ENCODE peak calls at places on chromosomes 1 and 21, in nine cellular contexts. F is GM13976, T is choroid plexus epithelial cell, Y is A549, B is cardiac muscle cell, S is neural progenitor cell, A is transverse colon, K is astrocyte of the cerebellum, H is B cell. X is an unnamed sample.

GRCh38 chr21:38773108-38774061 is 32.3 kb upstream of the ETS2 start:
- DNase-seq in F (no peak), T (peak; percentile 96), Y (peak; percentile 49), B (no peak), S (no peak), A (no peak), K (peak; percentile 74), H (no peak), X (peak; percentile 100)

GRCh38 chr1:71324671-71325297 is 243.9 kb upstream of the ZRANB2 start:
- DNase-seq in F (no peak), T (no peak), Y (no peak), B (peak; percentile 0), S (no peak), A (no peak), K (no peak), H (no peak), X (no peak)

GRCh38 chr1:3169621-3170356 is 100.8 kb downstream of the PRDM16 start:
- DNase-seq in F (no peak), T (no peak), Y (no peak), B (no peak), S (peak; percentile 55), A (no peak), K (no peak), H (no peak), X (no peak)

GRCh38 chr1:63713041-63713440 is 60.8 kb upstream of the ROR1 start:
- DNase-seq in F (no peak), T (no peak), Y (no peak), B (no peak), S (no peak), A (no peak), K (no peak), H (no peak), X (no peak)

GRCh38 chr1:41501581-41501980 is 17.1 kb upstream of the EDN2 start:
- DNase-seq in F (no peak), T (no peak), Y (no peak), B (no peak), S (no peak), A (peak; percentile 92), K (no peak), H (no peak), X (no peak)

GRCh38 chr1:159854101-159854692 is 8.3 kb downstream of the VSIG8 start:
- DNase-seq in F (no peak), T (peak; percentile 50), Y (peak; percentile 52), B (peak; percentile 70), S (peak; percentile 73), A (peak; percentile 88), K (no peak), H (no peak), X (peak; percentile 49)

GRCh38 chr1:24081190-24081589 is 30.7 kb downstream of the MYOM3 start:
- DNase-seq in F (no peak), T (no peak), Y (no peak), B (no peak), S (no peak), A (no peak), K (no peak), H (no peak), X (no peak)

GRCh38 chr1:7455796-7456568 is 315.1 kb upstream of the VAMP3 start:
- DNase-seq in F (no peak), T (no peak), Y (no peak), B (peak; percentile 24), S (no peak), A (no peak), K (no peak), H (no peak), X (no peak)

GRCh38 chr21:37862536-37862935 is 53.7 kb downstream of the KCNJ6 start:
- DNase-seq in F (peak; percentile 56), T (peak; percentile 75), Y (peak; percentile 31), B (peak; percentile 72), S (peak; percentile 65), A (no peak), K (no peak), H (no peak), X (no peak)

GRCh38 chr1:89657886-89658285 is 25.0 kb downstream of the LRRC8C start:
- DNase-seq in F (peak; percentile 15), T (no peak), Y (no peak), B (no peak), S (no peak), A (no peak), K (no peak), H (no peak), X (no peak)

GRCh38 chr1:107474877-107475612 is 334.2 kb downstream of the NTNG1 start:
- DNase-seq in F (peak; percentile 25), T (no peak), Y (no peak), B (no peak), S (peak; percentile 24), A (no peak), K (no peak), H (no peak), X (peak; percentile 25)

GRCh38 chr1:205704891-205705290 is 24.6 kb upstream of the SLC45A3 start:
- DNase-seq in F (no peak), T (no peak), Y (no peak), B (no peak), S (no peak), A (no peak), K (no peak), H (no peak), X (no peak)

GRCh38 chr1:21861602-21862429 is 49.8 kb downstream of the LDLRAD2 start:
- DNase-seq in F (no peak), T (peak; percentile 38), Y (no peak), B (no peak), S (no peak), A (peak; percentile 35), K (no peak), H (no peak), X (peak; percentile 76)

GRCh38 chr1:38908821-38909220 is 27.4 kb upstream of the GJA9 start:
- DNase-seq in F (no peak), T (no peak), Y (no peak), B (no peak), S (no peak), A (no peak), K (no peak), H (no peak), X (no peak)

GRCh38 chr1:33367488-33368405 is 46.8 kb upstream of the A3GALT2 start:
- DNase-seq in F (peak; percentile 94), T (peak; percentile 89), Y (peak; percentile 71), B (peak; percentile 89), S (peak; percentile 93), A (peak; percentile 89), K (peak; percentile 64), H (peak; percentile 84), X (peak; percentile 78)

GRCh38 chr21:45381036-45381787 is 23.8 kb upstream of the COL18A1 start:
- DNase-seq in F (no peak), T (no peak), Y (no peak), B (no peak), S (no peak), A (no peak), K (no peak), H (no peak), X (no peak)

GRCh38 chr1:32877211-32878110 is 6.7 kb upstream of the FNDC5 start:
- DNase-seq in F (peak; percentile 17), T (no peak), Y (no peak), B (no peak), S (no peak), A (no peak), K (no peak), H (no peak), X (no peak)

GRCh38 chr1:53294557-53294956 is 33.3 kb downstream of the LRP8 start:
- DNase-seq in F (peak; percentile 67), T (peak; percentile 71), Y (no peak), B (no peak), S (no peak), A (no peak), K (peak; percentile 4), H (no peak), X (peak; percentile 69)

GRCh38 chr1:6727535-6727934 is 25.9 kb upstream of the DNAJC11 start:
- DNase-seq in F (peak; percentile 75), T (peak; percentile 76), Y (peak; percentile 36), B (peak; percentile 73), S (peak; percentile 82), A (peak; percentile 61), K (no peak), H (peak; percentile 63), X (peak; percentile 61)

DNA sequence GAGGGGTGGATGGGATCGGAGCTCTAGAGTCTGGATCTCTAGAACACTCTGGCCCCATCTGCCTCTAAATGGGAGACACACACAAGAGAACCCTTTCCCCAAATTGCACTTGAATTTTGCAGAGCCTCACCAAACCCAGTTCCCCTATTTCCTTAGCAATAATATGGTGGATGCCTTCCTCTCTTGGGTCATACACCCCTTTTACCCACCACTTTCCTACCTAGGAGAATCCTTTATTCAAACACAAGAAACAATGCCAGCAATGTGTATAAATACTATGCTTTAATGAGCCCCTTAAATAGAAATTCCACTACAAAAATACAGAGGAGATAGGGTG is 753 bp upstream of the SF3B4 start:
- DNase-seq in F (no peak), T (no peak), Y (no peak), B (no peak), S (no peak), A (no peak), K (no peak), H (no peak), X (no peak)
- TF ChIP-seq CTCF in F (no peak), T (no peak), Y (no peak), B (no peak), S (no peak), A (no peak), K (no peak), H (no peak), X (no peak)

GRCh38 chr1:177429234-177429633 is 258.5 kb downstream of the BRINP2 start:
- DNase-seq in F (no peak), T (no peak), Y (no peak), B (no peak), S (no peak), A (no peak), K (no peak), H (no peak), X (no peak)
- TF ChIP-seq CTCF in F (no peak), T (no peak), Y (no peak), B (no peak), S (peak; percentile 23), A (no peak), K (no peak), H (no peak), X (no peak)

GRCh38 chr1:48552420-48552819 is 80.4 kb upstream of the SPATA6 start:
- DNase-seq in F (no peak), T (peak; percentile 19), Y (no peak), B (no peak), S (peak; percentile 36), A (no peak), K (no peak), H (peak; percentile 45), X (peak; percentile 12)
- TF ChIP-seq CTCF in F (peak; percentile 33), T (peak; percentile 38), Y (peak; percentile 21), B (peak; percentile 18), S (peak; percentile 49), A (no peak), K (peak; percentile 27), H (no peak), X (peak; percentile 29)

DNA sequence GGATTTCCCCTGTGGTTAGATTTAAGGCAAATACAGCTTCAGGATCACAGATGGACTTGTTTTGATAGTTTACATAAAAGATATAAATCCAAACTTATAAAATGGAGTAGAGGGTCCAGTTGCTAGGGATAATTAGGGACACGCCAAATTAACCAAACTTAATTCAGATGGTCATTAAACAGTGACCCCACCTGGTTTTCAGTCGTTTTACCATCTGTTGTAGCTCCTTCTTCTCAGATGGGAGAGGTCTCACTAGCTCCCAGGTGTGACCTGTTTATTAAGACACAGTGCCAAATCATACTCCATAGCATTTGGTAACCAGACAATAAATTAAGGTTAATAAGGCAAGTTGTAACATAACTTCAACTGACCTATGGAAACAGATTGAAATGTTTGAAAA is 8.1 kb upstream of the GADD45A start:
- DNase-seq in F (no peak), T (no peak), Y (no peak), B (no peak), S (no peak), A (no peak), K (no peak), H (no peak), X (no peak)
- TF ChIP-seq CTCF in F (no peak), T (no peak), Y (no peak), B (no peak), S (no peak), A (no peak), K (no peak), H (no peak), X (no peak)

GRCh38 chr1:155135416-155136197 is at the start of gene SLC50A1:
- DNase-seq in F (peak; percentile 97), T (peak; percentile 96), Y (peak; percentile 91), B (peak; percentile 98), S (peak; percentile 99), A (peak; percentile 96), K (peak; percentile 82), H (peak; percentile 91), X (peak; percentile 86)
- TF ChIP-seq CTCF in F (no peak), T (no peak), Y (no peak), B (no peak), S (peak; percentile 19), A (peak; percentile 35), K (no peak), H (no peak), X (no peak)